ENCODE peak calls at places on chromosomes 3 and 15, in six cellular contexts. Q is activated CD4-positive, alpha-beta T cell treated with anti-CD3 and anti-CD28 coated beads, Interleukin-2, amount 50 U/mL, for 48 hours; Z is NCI-H1694 treated with DMSO at 0.1 percent for 48 hours; T is stimulated activated CD4-positive, alpha-beta T cell treated with anti-CD3 and anti-CD28 coated beads, Interleukin-12 subunit alpha, Interleukin-12 subunit beta, amount 100 ng/mL, for 48 hours; L is neural crest cell; B is left colon. F is an unnamed sample.

GRCh38 chr15:78225783-78226541 is 8.4 kb downstream of the ACSBG1 start:
- DNase-seq in L (no peak), T (no peak), Q (peak; percentile 16), B (no peak), Z (no peak), F (no peak)

GRCh38 chr3:41234823-41235722 is 35.8 kb downstream of the CTNNB1 start:
- DNase-seq in Z (no peak), Q (no peak), B (no peak), T (no peak), L (no peak), F (no peak)

GRCh38 chr15:85620321-85621044 is 174.2 kb downstream of the KLHL25 start:
- DNase-seq in B (no peak), Q (peak; percentile 42), Z (no peak), L (no peak), T (no peak), F (no peak)

GRCh38 chr3:181755959-181756358 is 44.2 kb downstream of the SOX2 start:
- DNase-seq in L (no peak), Z (no peak), B (no peak), Q (no peak), T (no peak), F (no peak)

GRCh38 chr3:45604999-45605398 is 10.4 kb downstream of the LIMD1 start:
- DNase-seq in L (no peak), Q (no peak), B (no peak), Z (no peak), T (no peak), F (no peak)

GRCh38 chr3:59605944-59606534 is 556.2 kb upstream of the CFAP20DC start:
- DNase-seq in Z (no peak), Q (no peak), T (no peak), L (no peak), B (no peak), F (no peak)

GRCh38 chr15:67040277-67040676 is 25.1 kb upstream of the SMAD3 start:
- DNase-seq in Z (no peak), Q (no peak), T (no peak), B (no peak), L (no peak), F (no peak)

GRCh38 chr15:36959746-36960145 is 140.6 kb downstream of the MEIS2 start:
- DNase-seq in L (no peak), Q (no peak), B (no peak), Z (no peak), T (no peak), F (no peak)

GRCh38 chr3:150697646-150698045 is 6.1 kb downstream of the ERICH6 start:
- DNase-seq in Z (no peak), Q (no peak), B (no peak), L (no peak), T (no peak), F (no peak)

GRCh38 chr3:197463279-197463678 is 92.5 kb downstream of the BDH1 start:
- DNase-seq in B (no peak), Q (no peak), Z (no peak), T (no peak), L (no peak), F (no peak)

GRCh38 chr3:143165211-143165610 is 45.6 kb downstream of the CHST2 start:
- DNase-seq in T (no peak), B (no peak), Z (no peak), Q (no peak), L (no peak), F (no peak)

GRCh38 chr3:115803661-115804060 is 180.4 kb downstream of the GAP43 start:
- DNase-seq in Z (no peak), Q (no peak), B (no peak), T (no peak), L (no peak), F (no peak)

GRCh38 chr3:122612706-122613105 is 35.3 kb downstream of the PARP15 start:
- DNase-seq in B (no peak), Z (no peak), Q (no peak), T (no peak), L (no peak), F (no peak)

GRCh38 chr3:142993958-142994442 is 7.4 kb upstream of the U2SURP start:
- DNase-seq in L (peak; percentile 66), T (peak; percentile 26), Q (peak; percentile 66), Z (peak; percentile 76), B (no peak), F (peak; percentile 51)

GRCh38 chr15:38299216-38299615 is 46.6 kb downstream of the SPRED1 start:
- DNase-seq in Q (no peak), L (no peak), T (no peak), Z (no peak), B (no peak), F (no peak)

GRCh38 chr15:68209272-68209671 is 4.1 kb upstream of the CALML4 start:
- DNase-seq in B (no peak), L (no peak), Z (no peak), T (no peak), Q (no peak), F (no peak)

GRCh38 chr3:196965112-196965803 is 3.4 kb downstream of the PIGZ start:
- DNase-seq in T (no peak), Q (no peak), L (no peak), B (no peak), Z (no peak), F (no peak)

GRCh38 chr3:170558417-170558816 is 27.5 kb downstream of the SLC7A14 start:
- DNase-seq in B (no peak), Z (no peak), T (no peak), L (no peak), Q (no peak), F (no peak)

GRCh38 chr3:23811117-23811487 is 5.3 kb downstream of the UBE2E1 start:
- DNase-seq in Z (no peak), T (no peak), B (no peak), L (no peak), Q (no peak), F (peak; percentile 44)

GRCh38 chr3:27596920-27597319 is 112.7 kb upstream of the SLC4A7 start:
- DNase-seq in Q (no peak), T (no peak), L (no peak), Z (no peak), B (no peak), F (no peak)

GRCh38 chr3:24101676-24102168 is 156.6 kb downstream of the NR1D2 start:
- DNase-seq in L (no peak), B (no peak), T (no peak), Q (no peak), Z (no peak), F (no peak)

GRCh38 chr3:157856078-157856939 is 249.9 kb downstream of the SHOX2 start:
- DNase-seq in L (no peak), T (no peak), Z (peak; percentile 7), B (no peak), Q (no peak), F (no peak)

GRCh38 chr3:99248130-99248529 is 346.6 kb upstream of the DCBLD2 start:
- DNase-seq in T (no peak), Z (no peak), L (no peak), B (no peak), Q (no peak), F (no peak)

F was measured in colonic mucosa.